ENCODE peak calls at places on chromosome 22, in five cellular contexts. One of them, this sample, is unnamed.

GRCh38 chr22:27913162-27913741 is 5.8 kb downstream of the PITPNB start:
- DNase-seq in cerebellar cortex: no peak
- DNase-seq in progenitor cell of endocrine pancreas: no peak
- DNase-seq in NB4: no peak
- DNase-seq in LHCN-M2: peak
- DNase-seq in this sample: no peak

GRCh38 chr22:44588348-44588747 is 90.3 kb upstream of the RTL6 start:
- DNase-seq in progenitor cell of endocrine pancreas: no peak
- DNase-seq in LHCN-M2: no peak
- DNase-seq in NB4: no peak
- DNase-seq in cerebellar cortex: no peak
- DNase-seq in this sample: no peak

GRCh38 chr22:24146190-24146616 is 35.1 kb upstream of the SUSD2 start:
- DNase-seq in LHCN-M2: peak
- DNase-seq in cerebellar cortex: no peak
- DNase-seq in progenitor cell of endocrine pancreas: no peak
- DNase-seq in NB4: peak
- DNase-seq in this sample: peak

GRCh38 chr22:27620367-27621154 is 181.0 kb downstream of the MN1 start:
- DNase-seq in LHCN-M2: no peak
- DNase-seq in NB4: no peak
- DNase-seq in cerebellar cortex: no peak
- DNase-seq in progenitor cell of endocrine pancreas: no peak
- DNase-seq in this sample: no peak

GRCh38 chr22:19665784-19666662 is 48.3 kb upstream of the SEPTIN5 start:
- DNase-seq in cerebellar cortex: no peak
- DNase-seq in NB4: no peak
- DNase-seq in progenitor cell of endocrine pancreas: no peak
- DNase-seq in LHCN-M2: no peak
- DNase-seq in this sample: no peak

GRCh38 chr22:19968450-19968891 is 26.9 kb upstream of the TXNRD2 start:
- DNase-seq in LHCN-M2: no peak
- DNase-seq in NB4: no peak
- DNase-seq in cerebellar cortex: no peak
- DNase-seq in progenitor cell of endocrine pancreas: no peak
- DNase-seq in this sample: no peak

GRCh38 chr22:50443202-50443601 is 31.6 kb downstream of the SBF1 start:
- DNase-seq in progenitor cell of endocrine pancreas: no peak
- DNase-seq in NB4: no peak
- DNase-seq in cerebellar cortex: no peak
- DNase-seq in LHCN-M2: no peak
- DNase-seq in this sample: no peak

GRCh38 chr22:46802608-46803027 is 40.2 kb downstream of the TBC1D22A start:
- DNase-seq in progenitor cell of endocrine pancreas: no peak
- DNase-seq in NB4: no peak
- DNase-seq in LHCN-M2: no peak
- DNase-seq in cerebellar cortex: no peak
- DNase-seq in this sample: no peak

GRCh38 chr22:27757928-27758525 is 43.5 kb downstream of the MN1 start:
- DNase-seq in NB4: no peak
- DNase-seq in cerebellar cortex: no peak
- DNase-seq in progenitor cell of endocrine pancreas: no peak
- DNase-seq in LHCN-M2: no peak
- DNase-seq in this sample: no peak

GRCh38 chr22:46828323-46829139 is 66.1 kb downstream of the TBC1D22A start:
- DNase-seq in NB4: no peak
- DNase-seq in progenitor cell of endocrine pancreas: no peak
- DNase-seq in LHCN-M2: no peak
- DNase-seq in cerebellar cortex: no peak
- DNase-seq in this sample: no peak

GRCh38 chr22:45349916-45350315 is 40.2 kb downstream of the FAM118A start:
- DNase-seq in cerebellar cortex: no peak
- DNase-seq in NB4: no peak
- DNase-seq in LHCN-M2: no peak
- DNase-seq in progenitor cell of endocrine pancreas: no peak
- DNase-seq in this sample: no peak

GRCh38 chr22:42300286-42301071 is 30.0 kb upstream of the TCF20 start:
- DNase-seq in progenitor cell of endocrine pancreas: no peak
- DNase-seq in NB4: peak
- DNase-seq in cerebellar cortex: no peak
- DNase-seq in LHCN-M2: no peak
- DNase-seq in this sample: no peak

GRCh38 chr22:36461665-36462474 is 19.6 kb downstream of the TXN2 start:
- DNase-seq in cerebellar cortex: no peak
- DNase-seq in LHCN-M2: peak
- DNase-seq in NB4: no peak
- DNase-seq in progenitor cell of endocrine pancreas: peak
- DNase-seq in this sample: peak

GRCh38 chr22:49827853-49828598 is at the start of gene BRD1:
- DNase-seq in LHCN-M2: peak
- DNase-seq in cerebellar cortex: peak
- DNase-seq in NB4: peak
- DNase-seq in progenitor cell of endocrine pancreas: no peak
- DNase-seq in this sample: no peak

GRCh38 chr22:35987487-35987886 is 41.1 kb downstream of the RBFOX2 start:
- DNase-seq in NB4: peak
- DNase-seq in LHCN-M2: peak
- DNase-seq in progenitor cell of endocrine pancreas: no peak
- DNase-seq in cerebellar cortex: peak
- DNase-seq in this sample: no peak

GRCh38 chr22:38191746-38192474 is 9.9 kb upstream of the MAFF start:
- DNase-seq in cerebellar cortex: no peak
- DNase-seq in NB4: no peak
- DNase-seq in LHCN-M2: no peak
- DNase-seq in progenitor cell of endocrine pancreas: no peak
- DNase-seq in this sample: no peak

GRCh38 chr22:17952273-17952801 is 72.0 kb downstream of the MICAL3 start:
- DNase-seq in NB4: no peak
- DNase-seq in LHCN-M2: no peak
- DNase-seq in progenitor cell of endocrine pancreas: no peak
- DNase-seq in cerebellar cortex: peak
- DNase-seq in this sample: no peak